ENCODE peak calls at places on chromosomes 3 and 15, in eight cellular contexts. N is astrocyte, Z is astrocyte of the spinal cord, K is fibroblast of mammary gland, A is mucosa of descending colon, B is endodermal cell, P is uterus, F is heart right ventricle. C is an unnamed sample.

GRCh38 chr3:114878119-114878839 is 268.8 kb downstream of the ZBTB20 start:
- DNase-seq in F (no peak), A (no peak), B (no peak), Z (peak), K (peak), P (no peak), N (peak), C (no peak)

GRCh38 chr3:179735321-179735720 is 82.5 kb downstream of the USP13 start:
- DNase-seq in Z (no peak), K (no peak), F (no peak), A (no peak), P (no peak), N (no peak), B (no peak), C (no peak)

GRCh38 chr3:43624619-43625305 is 3.0 kb upstream of the ANO10 start:
- DNase-seq in Z (no peak), F (no peak), A (no peak), K (no peak), N (no peak), P (no peak), B (no peak), C (no peak)

GRCh38 chr3:72872183-72872582 is 15.7 kb upstream of the GXYLT2 start:
- DNase-seq in P (no peak), A (no peak), B (no peak), F (no peak), N (peak), K (peak), Z (peak), C (no peak)

GRCh38 chr15:80823120-80823519 is 44.0 kb downstream of the CEMIP start:
- DNase-seq in N (no peak), F (no peak), K (no peak), Z (no peak), B (no peak), A (no peak), P (no peak), C (no peak)

GRCh38 chr3:57043518-57043917 is 16.9 kb upstream of the SPATA12 start:
- DNase-seq in K (no peak), P (no peak), F (no peak), A (no peak), Z (no peak), N (no peak), B (no peak), C (no peak)

GRCh38 chr3:36521007-36521379 is 140.7 kb downstream of the STAC start:
- DNase-seq in K (no peak), N (no peak), P (no peak), A (no peak), Z (no peak), B (no peak), F (no peak), C (no peak)

GRCh38 chr15:31489801-31490646 is 163.4 kb downstream of the KLF13 start:
- DNase-seq in Z (peak), A (no peak), N (peak), F (peak), B (peak), K (peak), P (no peak), C (peak)

GRCh38 chr3:94568041-94568440 is 505.2 kb downstream of the NSUN3 start:
- DNase-seq in B (no peak), Z (no peak), A (no peak), F (no peak), N (no peak), P (no peak), K (no peak), C (no peak)

GRCh38 chr3:117355566-117355965 is 646.0 kb downstream of the TUSC7 start:
- DNase-seq in F (no peak), B (peak), A (no peak), Z (no peak), P (no peak), N (no peak), K (peak), C (no peak)

GRCh38 chr3:39990532-39990931 is 181.1 kb downstream of the MYRIP start:
- DNase-seq in P (no peak), N (peak), A (no peak), K (peak), F (no peak), B (peak), Z (peak), C (no peak)

GRCh38 chr15:45635191-45635638 is 386 bp downstream of the SQOR start:
- DNase-seq in A (peak), B (no peak), Z (no peak), N (no peak), K (no peak), P (peak), F (peak), C (peak)

GRCh38 chr3:12705981-12706380 is 42.1 kb upstream of the RAF1 start:
- DNase-seq in Z (peak), K (peak), A (no peak), F (no peak), N (peak), B (no peak), P (no peak), C (no peak)

GRCh38 chr3:155870945-155871745 is 695 bp downstream of the GMPS start:
- DNase-seq in F (peak), B (peak), Z (no peak), K (peak), A (peak), N (no peak), P (peak), C (peak)

GRCh38 chr3:23948761-23949160 is 3.7 kb downstream of the NR1D2 start:
- DNase-seq in N (no peak), Z (no peak), K (peak), F (no peak), P (no peak), A (no peak), B (no peak), C (no peak)

GRCh38 chr3:117519776-117520175 is 810.2 kb downstream of the TUSC7 start:
- DNase-seq in F (no peak), P (no peak), Z (no peak), B (no peak), A (no peak), K (no peak), N (no peak), C (no peak)

GRCh38 chr3:150183619-150184425 is 213.1 kb upstream of the PFN2 start:
- DNase-seq in B (peak), Z (peak), F (peak), K (peak), N (peak), A (peak), P (peak), C (peak)

GRCh38 chr3:56977561-56977889 is 82.9 kb upstream of the SPATA12 start:
- DNase-seq in K (no peak), N (no peak), F (no peak), B (no peak), A (no peak), P (no peak), Z (no peak), C (no peak)

GRCh38 chr15:93063292-93063671 is 25.7 kb downstream of the RGMA start:
- DNase-seq in B (peak), Z (no peak), A (no peak), K (no peak), F (no peak), P (no peak), N (no peak), C (no peak)

GRCh38 chr3:101676219-101676764 is 640 bp downstream of the ZBTB11 start:
- DNase-seq in F (peak), N (peak), K (peak), B (peak), Z (peak), A (peak), P (peak), C (peak)

GRCh38 chr3:62795978-62796635 is 79.1 kb downstream of the CADPS start:
- DNase-seq in K (no peak), A (no peak), Z (no peak), F (no peak), P (no peak), B (peak), N (no peak), C (no peak)

GRCh38 chr3:12288466-12289129 is at the start of gene PPARG:
- DNase-seq in Z (peak), N (no peak), B (peak), F (peak), K (peak), A (peak), P (peak), C (no peak)

GRCh38 chr3:138180375-138181029 is 5.8 kb upstream of the DBR1 start:
- DNase-seq in B (no peak), A (no peak), Z (peak), N (peak), P (no peak), K (peak), F (no peak), C (peak)

GRCh38 chr3:73653877-73654276 is 29.1 kb upstream of the PDZRN3 start:
- DNase-seq in B (no peak), K (peak), F (no peak), P (no peak), N (peak), A (no peak), Z (peak), C (no peak)

GRCh38 chr3:175737646-175738572 is 878.8 kb downstream of the NAALADL2 start:
- DNase-seq in P (no peak), Z (peak), N (peak), B (no peak), F (no peak), K (peak), A (no peak), C (no peak)

GRCh38 chr3:157794771-157795170 is 291.6 kb upstream of the VEPH1 start:
- DNase-seq in Z (peak), P (no peak), B (no peak), K (peak), A (no peak), N (peak), F (no peak), C (no peak)

GRCh38 chr3:16665282-16665741 is 60.1 kb upstream of the DAZL start:
- DNase-seq in Z (peak), N (no peak), F (no peak), P (no peak), B (no peak), K (peak), A (no peak), C (no peak)

GRCh38 chr15:101391981-101392566 is 97.0 kb upstream of the SNRPA1 start:
- DNase-seq in K (no peak), F (no peak), A (no peak), Z (no peak), B (no peak), P (no peak), N (no peak), C (no peak)

GRCh38 chr15:74209997-74210573 is 7.5 kb upstream of the STRA6 start:
- DNase-seq in A (no peak), P (no peak), K (peak), B (no peak), Z (peak), N (peak), F (no peak), C (no peak)

DNA sequence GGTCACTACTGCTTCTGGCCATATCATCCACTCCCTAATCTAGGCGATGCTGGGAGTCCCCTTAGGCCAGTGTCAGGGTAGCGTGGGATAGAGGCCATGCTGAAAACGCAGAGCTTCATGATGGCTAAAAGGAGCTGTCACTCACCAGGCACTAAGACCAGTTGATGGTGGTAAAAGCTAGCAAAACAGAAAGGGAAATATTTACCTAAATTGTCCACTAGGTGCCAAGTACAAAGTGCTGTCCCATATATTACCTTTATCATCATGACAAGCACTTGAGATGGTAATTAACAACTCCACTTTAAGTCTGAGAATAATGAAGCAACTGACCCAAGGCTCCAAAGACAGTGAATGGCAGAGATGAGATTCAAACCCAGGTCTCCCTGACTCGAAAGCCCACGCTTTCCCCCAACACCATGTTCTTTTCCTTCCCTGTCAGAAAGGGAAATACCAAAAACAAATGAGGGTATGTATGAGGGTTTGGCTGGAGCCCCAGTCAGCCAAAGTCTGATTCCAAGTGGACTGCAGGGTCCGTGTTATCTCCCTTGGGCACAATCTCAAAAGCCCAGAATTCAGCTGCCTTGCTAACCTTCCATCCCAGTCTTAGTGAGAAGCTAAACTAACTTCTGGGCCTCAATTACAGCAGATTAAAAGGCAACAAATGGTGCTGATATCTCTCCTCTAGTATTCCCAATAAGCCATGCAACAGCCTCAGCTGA is 84.7 kb downstream of the RBPMS2 start:
- DNase-seq in Z (no peak), P (no peak), A (no peak), K (no peak), N (no peak), B (no peak), F (no peak), C (no peak)
- TF ChIP-seq CTCF in Z (no peak), P (no peak), A (no peak), K (no peak), N (peak), B (peak), F (peak), C (peak)

DNA sequence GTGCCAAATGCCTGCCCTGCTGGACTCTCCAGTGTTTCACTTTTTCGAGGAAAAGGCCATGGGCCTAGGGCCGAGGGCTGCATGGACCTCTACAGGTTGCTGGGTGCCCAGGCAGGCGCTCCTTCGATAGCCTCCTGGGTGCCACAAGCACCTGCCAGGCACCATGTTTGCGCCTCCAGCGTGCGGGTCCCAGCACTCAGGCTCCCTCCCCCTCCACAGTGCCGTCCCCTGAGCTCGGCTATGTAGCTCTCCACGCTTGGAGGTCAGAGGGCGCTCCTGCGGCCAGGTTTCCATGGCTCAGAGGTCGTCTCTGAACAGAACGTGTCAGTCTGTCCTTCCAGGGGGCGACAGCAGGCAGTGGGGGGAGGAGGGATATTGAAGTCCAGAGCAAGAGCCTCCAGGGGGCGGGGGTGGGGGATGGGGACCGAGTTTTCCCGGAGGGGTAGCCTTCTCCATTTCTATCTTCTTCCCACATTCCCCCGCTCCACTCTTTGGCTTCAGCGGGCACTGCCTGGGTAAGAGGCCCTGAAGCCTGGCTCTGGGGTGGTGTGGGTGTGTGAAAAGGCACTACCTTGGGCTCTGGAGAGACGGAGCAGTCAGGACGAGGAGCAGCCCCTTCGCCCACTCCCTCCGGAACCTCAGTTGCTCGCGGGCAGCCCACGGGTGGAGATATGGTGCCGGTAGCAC is 3.6 kb downstream of the ONECUT1 start:
- DNase-seq in B (peak), Z (no peak), N (no peak), A (no peak), P (no peak), F (no peak), K (no peak), C (no peak)
- H3K4me3 ChIP-seq in B (peak), Z (no peak), N (no peak), A (no peak), P (no peak), F (no peak), K (no peak), C (no peak)

GRCh38 chr3:193650585-193650984 is 57.6 kb downstream of the OPA1 start:
- DNase-seq in K (no peak), Z (no peak), A (no peak), P (no peak), B (no peak), F (no peak), N (no peak), C (no peak)
- TF ChIP-seq CTCF in K (no peak), Z (no peak), A (no peak), P (no peak), B (no peak), F (no peak), N (no peak), C (no peak)

DNA sequence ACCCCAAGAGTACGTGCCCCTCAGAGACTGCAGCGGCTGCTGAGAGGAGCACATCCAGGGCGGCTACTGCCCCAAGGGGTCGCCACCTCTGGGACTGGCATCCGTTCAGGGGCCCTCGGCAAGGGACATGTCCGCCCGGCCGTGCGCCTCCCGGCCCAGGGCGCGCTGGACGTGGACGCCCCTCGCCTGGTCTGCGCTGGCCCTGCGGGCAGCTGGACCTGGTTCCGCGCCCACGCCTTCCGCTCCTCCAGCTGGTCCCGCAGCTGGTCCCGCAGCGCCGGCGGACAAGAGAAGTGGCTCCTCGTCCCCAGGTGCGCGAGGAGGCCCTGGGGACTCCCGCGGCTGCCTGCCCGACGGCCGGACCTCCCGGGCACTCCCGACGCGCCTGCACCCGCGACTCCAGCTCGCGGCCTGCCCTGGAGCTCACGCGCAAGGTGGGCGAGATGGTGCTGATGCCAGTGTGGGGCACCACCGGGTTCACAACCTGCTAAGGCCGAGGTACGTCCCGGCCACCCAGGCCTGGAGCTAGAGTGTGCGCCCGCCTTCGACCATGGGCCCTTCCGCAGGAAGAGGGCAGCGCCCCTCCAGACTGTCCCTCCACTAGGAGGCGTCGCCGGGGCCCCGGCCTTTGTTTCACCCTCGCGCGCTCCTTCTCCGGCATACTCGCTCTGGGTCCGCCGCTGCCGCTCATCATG is 14.4 kb upstream of the GP9 start:
- DNase-seq in N (no peak), A (peak), B (peak), Z (no peak), P (no peak), K (no peak), F (no peak), C (no peak)
- H3K4me3 ChIP-seq in N (no peak), A (no peak), B (no peak), Z (no peak), P (peak), K (no peak), F (peak), C (peak)

GRCh38 chr15:67504061-67504460 is 16.9 kb upstream of the C15orf61 start:
- DNase-seq in B (no peak), A (no peak), F (no peak), Z (no peak), N (peak), K (no peak), P (no peak), C (no peak)

GRCh38 chr15:67501836-67502461 is 19.0 kb upstream of the C15orf61 start:
- DNase-seq in N (no peak), P (no peak), Z (no peak), A (no peak), B (no peak), K (no peak), F (no peak), C (no peak)

GRCh38 chr15:67504796-67505195 is 16.1 kb upstream of the C15orf61 start:
- DNase-seq in B (no peak), P (no peak), N (no peak), A (no peak), K (peak), Z (no peak), F (no peak), C (no peak)

GRCh38 chr15:67505675-67506572 is 15.0 kb upstream of the C15orf61 start:
- DNase-seq in B (no peak), N (no peak), A (no peak), Z (no peak), F (no peak), P (no peak), K (no peak), C (no peak)

DNA sequence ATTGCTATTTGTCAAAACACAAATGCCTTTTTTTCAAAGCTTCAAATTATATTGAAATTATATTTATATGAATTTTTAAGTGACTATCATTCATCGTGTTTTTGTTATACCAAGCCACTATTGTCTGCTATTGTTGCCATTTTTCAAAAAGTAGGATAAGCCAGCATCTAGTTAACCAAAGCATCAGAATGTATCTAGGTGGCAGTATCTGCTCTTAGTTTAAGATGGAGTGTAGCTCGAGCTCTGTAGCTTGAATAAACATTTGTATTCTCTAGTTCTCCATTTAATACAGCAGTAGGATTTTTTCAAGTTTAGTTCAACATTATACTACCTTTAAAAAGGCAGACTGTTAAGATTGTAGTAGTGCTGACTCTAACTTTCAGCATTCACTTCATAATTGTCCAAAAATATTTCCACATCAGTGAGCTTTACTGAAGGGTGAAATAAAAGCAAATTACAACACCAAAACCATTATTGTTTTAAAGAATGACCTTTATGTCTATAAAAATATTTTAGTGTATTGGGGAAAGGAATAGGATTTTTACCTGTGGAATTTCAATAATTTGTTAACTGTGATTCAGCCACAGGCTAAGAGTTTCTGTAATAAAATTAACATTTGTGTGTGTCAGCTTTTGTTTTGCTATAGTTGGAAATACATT is 19.6 kb upstream of the C15orf61 start:
- DNase-seq in A (no peak), B (no peak), P (no peak), K (peak), F (no peak), N (peak), Z (peak), C (no peak)
- TF ChIP-seq CTCF in A (no peak), B (peak), P (peak), K (peak), F (peak), N (peak), Z (peak), C (peak)

DNA sequence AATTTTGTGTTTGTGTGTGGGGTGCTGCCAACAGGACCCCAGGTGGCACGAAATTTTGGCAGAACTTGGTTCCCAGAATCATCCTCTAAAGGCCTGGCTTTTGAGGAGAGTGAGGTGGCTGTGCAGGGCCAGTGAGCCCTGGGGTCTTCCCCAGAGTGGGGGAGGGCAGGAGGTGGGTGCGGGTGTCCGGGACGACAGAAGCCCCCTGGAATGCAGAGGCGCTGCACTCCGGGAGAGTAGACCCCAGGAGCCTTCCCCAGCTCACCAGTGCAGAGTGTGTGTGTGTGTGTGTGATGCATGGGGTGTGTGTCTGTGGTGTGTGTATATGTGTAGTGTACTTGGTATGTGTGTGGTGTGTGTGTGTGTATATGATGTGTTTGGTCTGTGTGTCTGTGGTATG is 44.4 kb upstream of the SEC13 start:
- DNase-seq in A (no peak), B (no peak), P (no peak), N (no peak), K (no peak), F (no peak), Z (no peak), C (no peak)
- H3K4me3 ChIP-seq in A (no peak), B (no peak), P (no peak), N (no peak), K (no peak), F (no peak), Z (no peak), C (no peak)